ENCODE peak calls at places on chromosomes 4 and X, in six cellular contexts. One of them, this sample, is unnamed.
A peak's percentile ranks its signal among the peaks of the same experiment; 100 is the strongest.

GRCh38 chr4:185470503-185471195 is 884 bp downstream of the CCDC110 start:
- DNase-seq in ureter: peak; percentile 66
- DNase-seq in NCI-H2029: peak; percentile 51
- DNase-seq in HEK293T: no peak
- DNase-seq in activated T-helper 1 cell treated with anti-CD3 and anti-CD28 coated beads, Interleukin-2, amount 50 U/mL, for 16 hours: no peak
- DNase-seq in CD4-positive, alpha-beta T cell: peak; percentile 43
- DNase-seq in this sample: peak; percentile 82

GRCh38 chr4:86291180-86291579 is 68.7 kb downstream of the MAPK10 start:
- DNase-seq in CD4-positive, alpha-beta T cell: no peak
- DNase-seq in ureter: no peak
- DNase-seq in NCI-H2029: no peak
- DNase-seq in activated T-helper 1 cell treated with anti-CD3 and anti-CD28 coated beads, Interleukin-2, amount 50 U/mL, for 16 hours: no peak
- DNase-seq in HEK293T: no peak
- DNase-seq in this sample: no peak

GRCh38 chr4:145436793-145437192 is 44.9 kb upstream of the SMAD1 start:
- DNase-seq in ureter: no peak
- DNase-seq in HEK293T: no peak
- DNase-seq in NCI-H2029: no peak
- DNase-seq in activated T-helper 1 cell treated with anti-CD3 and anti-CD28 coated beads, Interleukin-2, amount 50 U/mL, for 16 hours: no peak
- DNase-seq in CD4-positive, alpha-beta T cell: no peak
- DNase-seq in this sample: no peak

GRCh38 chr4:77636902-77637301 is 31.3 kb downstream of the CXCL13 start:
- DNase-seq in activated T-helper 1 cell treated with anti-CD3 and anti-CD28 coated beads, Interleukin-2, amount 50 U/mL, for 16 hours: no peak
- DNase-seq in ureter: no peak
- DNase-seq in CD4-positive, alpha-beta T cell: no peak
- DNase-seq in HEK293T: no peak
- DNase-seq in NCI-H2029: peak; percentile 93
- DNase-seq in this sample: peak; percentile 76

GRCh38 chrX:40006025-40007017 is 91.4 kb downstream of the BCOR start:
- DNase-seq in NCI-H2029: no peak
- DNase-seq in activated T-helper 1 cell treated with anti-CD3 and anti-CD28 coated beads, Interleukin-2, amount 50 U/mL, for 16 hours: no peak
- DNase-seq in ureter: no peak
- DNase-seq in CD4-positive, alpha-beta T cell: peak; percentile 30
- DNase-seq in HEK293T: no peak
- DNase-seq in this sample: no peak

GRCh38 chr4:26212528-26212927 is 108.3 kb upstream of the RBPJ start:
- DNase-seq in activated T-helper 1 cell treated with anti-CD3 and anti-CD28 coated beads, Interleukin-2, amount 50 U/mL, for 16 hours: no peak
- DNase-seq in ureter: no peak
- DNase-seq in HEK293T: no peak
- DNase-seq in NCI-H2029: no peak
- DNase-seq in CD4-positive, alpha-beta T cell: no peak
- DNase-seq in this sample: no peak

GRCh38 chr4:146368209-146368608 is 153.5 kb downstream of the SLC10A7 start:
- DNase-seq in HEK293T: no peak
- DNase-seq in NCI-H2029: no peak
- DNase-seq in ureter: no peak
- DNase-seq in CD4-positive, alpha-beta T cell: no peak
- DNase-seq in activated T-helper 1 cell treated with anti-CD3 and anti-CD28 coated beads, Interleukin-2, amount 50 U/mL, for 16 hours: no peak
- DNase-seq in this sample: no peak

GRCh38 chr4:41693629-41694028 is 54.9 kb downstream of the PHOX2B start:
- DNase-seq in NCI-H2029: no peak
- DNase-seq in CD4-positive, alpha-beta T cell: no peak
- DNase-seq in activated T-helper 1 cell treated with anti-CD3 and anti-CD28 coated beads, Interleukin-2, amount 50 U/mL, for 16 hours: no peak
- DNase-seq in ureter: no peak
- DNase-seq in HEK293T: peak; percentile 25
- DNase-seq in this sample: no peak

GRCh38 chr4:18020145-18020670 is 1.3 kb downstream of the LCORL start:
- DNase-seq in NCI-H2029: no peak
- DNase-seq in ureter: no peak
- DNase-seq in activated T-helper 1 cell treated with anti-CD3 and anti-CD28 coated beads, Interleukin-2, amount 50 U/mL, for 16 hours: no peak
- DNase-seq in HEK293T: no peak
- DNase-seq in CD4-positive, alpha-beta T cell: peak; percentile 6
- DNase-seq in this sample: peak; percentile 46

GRCh38 chr4:109094061-109094460 is 208.4 kb downstream of the COL25A1 start:
- DNase-seq in CD4-positive, alpha-beta T cell: no peak
- DNase-seq in activated T-helper 1 cell treated with anti-CD3 and anti-CD28 coated beads, Interleukin-2, amount 50 U/mL, for 16 hours: no peak
- DNase-seq in ureter: no peak
- DNase-seq in HEK293T: no peak
- DNase-seq in NCI-H2029: no peak
- DNase-seq in this sample: no peak

GRCh38 chrX:10457092-10457491 is 163.3 kb downstream of the MID1 start:
- DNase-seq in CD4-positive, alpha-beta T cell: no peak
- DNase-seq in NCI-H2029: no peak
- DNase-seq in HEK293T: no peak
- DNase-seq in ureter: no peak
- DNase-seq in activated T-helper 1 cell treated with anti-CD3 and anti-CD28 coated beads, Interleukin-2, amount 50 U/mL, for 16 hours: no peak
- DNase-seq in this sample: no peak

GRCh38 chrX:15194136-15194535 is 75.7 kb downstream of the ASB9 start:
- DNase-seq in HEK293T: no peak
- DNase-seq in activated T-helper 1 cell treated with anti-CD3 and anti-CD28 coated beads, Interleukin-2, amount 50 U/mL, for 16 hours: no peak
- DNase-seq in ureter: no peak
- DNase-seq in NCI-H2029: no peak
- DNase-seq in CD4-positive, alpha-beta T cell: no peak
- DNase-seq in this sample: no peak

GRCh38 chrX:132022863-132023116 is 312 bp upstream of the STK26 start:
- DNase-seq in activated T-helper 1 cell treated with anti-CD3 and anti-CD28 coated beads, Interleukin-2, amount 50 U/mL, for 16 hours: no peak
- DNase-seq in HEK293T: no peak
- DNase-seq in NCI-H2029: no peak
- DNase-seq in CD4-positive, alpha-beta T cell: no peak
- DNase-seq in ureter: no peak
- DNase-seq in this sample: no peak

GRCh38 chr4:3880595-3881120 is 114.5 kb downstream of the ADRA2C start:
- DNase-seq in ureter: peak; percentile 81
- DNase-seq in activated T-helper 1 cell treated with anti-CD3 and anti-CD28 coated beads, Interleukin-2, amount 50 U/mL, for 16 hours: peak; percentile 40
- DNase-seq in NCI-H2029: peak; percentile 70
- DNase-seq in HEK293T: peak; percentile 82
- DNase-seq in CD4-positive, alpha-beta T cell: peak; percentile 58
- DNase-seq in this sample: peak; percentile 85

GRCh38 chrX:23616361-23616760 is 50.9 kb upstream of the PRDX4 start:
- DNase-seq in activated T-helper 1 cell treated with anti-CD3 and anti-CD28 coated beads, Interleukin-2, amount 50 U/mL, for 16 hours: no peak
- DNase-seq in NCI-H2029: peak; percentile 0
- DNase-seq in HEK293T: peak; percentile 44
- DNase-seq in ureter: no peak
- DNase-seq in CD4-positive, alpha-beta T cell: no peak
- DNase-seq in this sample: no peak

GRCh38 chr4:26566027-26566578 is 17.8 kb upstream of the TBC1D19 start:
- DNase-seq in activated T-helper 1 cell treated with anti-CD3 and anti-CD28 coated beads, Interleukin-2, amount 50 U/mL, for 16 hours: no peak
- DNase-seq in HEK293T: no peak
- DNase-seq in ureter: no peak
- DNase-seq in NCI-H2029: no peak
- DNase-seq in CD4-positive, alpha-beta T cell: no peak
- DNase-seq in this sample: no peak